ENCODE peak calls at places on chromosome 3, in four cellular contexts. L is GM13976; T is GM12865; Y is stimulated activated CD8-positive, alpha-beta memory T cell treated with anti-CD3 and anti-CD28 coated beads, Interleukin-4, amount 100 ng/mL, for 4 hours. B is an unnamed sample.

GRCh38 chr3:196192036-196193001 is 18.9 kb downstream of the ZDHHC19 start:
- DNase-seq in L (peak), T (peak), Y (no peak), B (no peak)

GRCh38 chr3:50572158-50572557 is 2.8 kb downstream of the HEMK1 start:
- DNase-seq in L (peak), T (peak), Y (peak), B (peak)

GRCh38 chr3:127690106-127690505 is 17.4 kb downstream of the ABTB1 start:
- DNase-seq in L (no peak), T (no peak), Y (no peak), B (no peak)

GRCh38 chr3:192851821-192852352 is 65.8 kb downstream of the MB21D2 start:
- DNase-seq in L (no peak), T (peak), Y (no peak), B (no peak)

GRCh38 chr3:170467007-170467406 is 48.3 kb downstream of the CLDN11 start:
- DNase-seq in L (no peak), T (no peak), Y (no peak), B (no peak)

GRCh38 chr3:152474585-152474984 is 205.9 kb downstream of the MBNL1 start:
- DNase-seq in L (peak), T (peak), Y (no peak), B (peak)

GRCh38 chr3:170425491-170426239 is 7.0 kb downstream of the CLDN11 start:
- DNase-seq in L (no peak), T (no peak), Y (no peak), B (no peak)

GRCh38 chr3:152096280-152096679 is 172.4 kb upstream of the MBNL1 start:
- DNase-seq in L (no peak), T (no peak), Y (no peak), B (no peak)

GRCh38 chr3:187197255-187197654 is at the start of gene RTP1:
- DNase-seq in L (no peak), T (no peak), Y (no peak), B (no peak)

GRCh38 chr3:23808525-23808924 is 2.8 kb downstream of the UBE2E1 start:
- DNase-seq in L (no peak), T (no peak), Y (no peak), B (no peak)

GRCh38 chr3:151974067-151974466 is 100.6 kb downstream of the SUCNR1 start:
- DNase-seq in L (no peak), T (no peak), Y (no peak), B (no peak)